ENCODE peak calls at places on chromosomes 11 and 22, in seven cellular contexts. One of them, this sample, is unnamed.

GRCh38 chr11:26607725-26608506 is 35.9 kb upstream of the MUC15 start:
- DNase-seq in Peyer's patch: no peak
- DNase-seq in prostate gland: no peak
- DNase-seq in dorsolateral prefrontal cortex: no peak
- DNase-seq in tibial nerve: no peak
- DNase-seq in retinal pigment epithelial cell: no peak
- DNase-seq in HFFc6: no peak
- DNase-seq in this sample: no peak

GRCh38 chr11:33016654-33017053 is 976 bp downstream of the DEPDC7 start:
- DNase-seq in tibial nerve: no peak
- DNase-seq in prostate gland: no peak
- DNase-seq in dorsolateral prefrontal cortex: no peak
- DNase-seq in retinal pigment epithelial cell: no peak
- DNase-seq in HFFc6: peak
- DNase-seq in Peyer's patch: no peak
- DNase-seq in this sample: no peak

GRCh38 chr22:19743626-19744025 is 17.0 kb upstream of the TBX1 start:
- DNase-seq in Peyer's patch: no peak
- DNase-seq in dorsolateral prefrontal cortex: no peak
- DNase-seq in prostate gland: no peak
- DNase-seq in HFFc6: no peak
- DNase-seq in retinal pigment epithelial cell: no peak
- DNase-seq in tibial nerve: no peak
- DNase-seq in this sample: no peak

GRCh38 chr11:20157768-20158167 is 2.5 kb downstream of the DBX1 start:
- DNase-seq in prostate gland: no peak
- DNase-seq in dorsolateral prefrontal cortex: no peak
- DNase-seq in HFFc6: no peak
- DNase-seq in Peyer's patch: no peak
- DNase-seq in tibial nerve: no peak
- DNase-seq in retinal pigment epithelial cell: no peak
- DNase-seq in this sample: no peak

GRCh38 chr22:50403701-50404101 is 60.6 kb downstream of the PPP6R2 start:
- DNase-seq in retinal pigment epithelial cell: no peak
- DNase-seq in HFFc6: no peak
- DNase-seq in Peyer's patch: no peak
- DNase-seq in dorsolateral prefrontal cortex: peak
- DNase-seq in prostate gland: no peak
- DNase-seq in tibial nerve: peak
- DNase-seq in this sample: no peak

GRCh38 chr11:127252321-127252720 is 251.8 kb upstream of the KIRREL3 start:
- DNase-seq in HFFc6: no peak
- DNase-seq in tibial nerve: no peak
- DNase-seq in dorsolateral prefrontal cortex: no peak
- DNase-seq in Peyer's patch: no peak
- DNase-seq in prostate gland: no peak
- DNase-seq in retinal pigment epithelial cell: no peak
- DNase-seq in this sample: no peak

GRCh38 chr11:129740125-129740719 is 75.4 kb upstream of the TMEM45B start:
- DNase-seq in prostate gland: no peak
- DNase-seq in tibial nerve: no peak
- DNase-seq in dorsolateral prefrontal cortex: no peak
- DNase-seq in retinal pigment epithelial cell: no peak
- DNase-seq in Peyer's patch: no peak
- DNase-seq in HFFc6: no peak
- DNase-seq in this sample: no peak

GRCh38 chr11:75678620-75679259 is 9.9 kb upstream of the MAP6 start:
- DNase-seq in HFFc6: no peak
- DNase-seq in Peyer's patch: no peak
- DNase-seq in tibial nerve: no peak
- DNase-seq in dorsolateral prefrontal cortex: no peak
- DNase-seq in retinal pigment epithelial cell: no peak
- DNase-seq in prostate gland: no peak
- DNase-seq in this sample: no peak

GRCh38 chr22:49996192-49996531 is 16.4 kb downstream of the IL17REL start:
- DNase-seq in retinal pigment epithelial cell: no peak
- DNase-seq in HFFc6: no peak
- DNase-seq in dorsolateral prefrontal cortex: no peak
- DNase-seq in prostate gland: no peak
- DNase-seq in tibial nerve: no peak
- DNase-seq in Peyer's patch: no peak
- DNase-seq in this sample: no peak

GRCh38 chr11:126748097-126748756 is 252.3 kb downstream of the KIRREL3 start:
- DNase-seq in tibial nerve: no peak
- DNase-seq in Peyer's patch: no peak
- DNase-seq in retinal pigment epithelial cell: no peak
- DNase-seq in dorsolateral prefrontal cortex: no peak
- DNase-seq in HFFc6: no peak
- DNase-seq in prostate gland: no peak
- DNase-seq in this sample: no peak

GRCh38 chr11:22472306-22472705 is 134.1 kb downstream of the SLC17A6 start:
- DNase-seq in HFFc6: no peak
- DNase-seq in dorsolateral prefrontal cortex: no peak
- DNase-seq in prostate gland: no peak
- DNase-seq in Peyer's patch: no peak
- DNase-seq in tibial nerve: no peak
- DNase-seq in retinal pigment epithelial cell: no peak
- DNase-seq in this sample: no peak
- TF ChIP-seq CTCF in HFFc6: no peak
- TF ChIP-seq CTCF in dorsolateral prefrontal cortex: no peak
- TF ChIP-seq CTCF in prostate gland: no peak
- TF ChIP-seq CTCF in Peyer's patch: no peak
- TF ChIP-seq CTCF in tibial nerve: no peak
- TF ChIP-seq CTCF in retinal pigment epithelial cell: peak
- TF ChIP-seq CTCF in this sample: no peak

GRCh38 chr22:43853328-43853931 is 8.9 kb downstream of the SULT4A1 start:
- DNase-seq in retinal pigment epithelial cell: no peak
- DNase-seq in HFFc6: no peak
- DNase-seq in Peyer's patch: no peak
- DNase-seq in prostate gland: no peak
- DNase-seq in tibial nerve: no peak
- DNase-seq in dorsolateral prefrontal cortex: peak
- DNase-seq in this sample: no peak
- TF ChIP-seq CTCF in retinal pigment epithelial cell: no peak
- TF ChIP-seq CTCF in HFFc6: no peak
- TF ChIP-seq CTCF in Peyer's patch: no peak
- TF ChIP-seq CTCF in prostate gland: no peak
- TF ChIP-seq CTCF in tibial nerve: no peak
- TF ChIP-seq CTCF in dorsolateral prefrontal cortex: no peak
- TF ChIP-seq CTCF in this sample: no peak

DNA sequence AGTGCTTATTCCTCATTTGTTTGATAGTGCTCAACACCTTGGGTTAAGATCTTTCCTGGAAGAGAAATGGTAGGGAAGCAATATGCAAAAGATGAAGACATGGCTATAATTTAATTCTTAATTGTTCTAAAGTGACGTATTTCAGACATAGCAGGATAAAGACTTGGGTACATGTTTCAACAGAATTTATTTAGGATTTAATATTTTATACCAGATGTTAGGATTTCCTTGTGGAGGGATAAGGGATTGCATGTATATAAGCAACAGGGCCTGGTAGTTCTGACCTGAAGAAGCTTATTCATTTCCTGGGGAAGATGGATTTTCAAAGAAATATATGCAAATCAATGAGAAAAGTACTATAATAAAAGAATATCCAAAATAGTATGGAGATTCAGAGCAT is 163.8 kb downstream of the FAT3 start:
- DNase-seq in Peyer's patch: no peak
- DNase-seq in HFFc6: no peak
- DNase-seq in tibial nerve: no peak
- DNase-seq in prostate gland: no peak
- DNase-seq in dorsolateral prefrontal cortex: no peak
- DNase-seq in retinal pigment epithelial cell: no peak
- DNase-seq in this sample: no peak
- TF ChIP-seq CTCF in Peyer's patch: no peak
- TF ChIP-seq CTCF in HFFc6: peak
- TF ChIP-seq CTCF in tibial nerve: no peak
- TF ChIP-seq CTCF in prostate gland: no peak
- TF ChIP-seq CTCF in dorsolateral prefrontal cortex: no peak
- TF ChIP-seq CTCF in retinal pigment epithelial cell: peak
- TF ChIP-seq CTCF in this sample: no peak

DNA sequence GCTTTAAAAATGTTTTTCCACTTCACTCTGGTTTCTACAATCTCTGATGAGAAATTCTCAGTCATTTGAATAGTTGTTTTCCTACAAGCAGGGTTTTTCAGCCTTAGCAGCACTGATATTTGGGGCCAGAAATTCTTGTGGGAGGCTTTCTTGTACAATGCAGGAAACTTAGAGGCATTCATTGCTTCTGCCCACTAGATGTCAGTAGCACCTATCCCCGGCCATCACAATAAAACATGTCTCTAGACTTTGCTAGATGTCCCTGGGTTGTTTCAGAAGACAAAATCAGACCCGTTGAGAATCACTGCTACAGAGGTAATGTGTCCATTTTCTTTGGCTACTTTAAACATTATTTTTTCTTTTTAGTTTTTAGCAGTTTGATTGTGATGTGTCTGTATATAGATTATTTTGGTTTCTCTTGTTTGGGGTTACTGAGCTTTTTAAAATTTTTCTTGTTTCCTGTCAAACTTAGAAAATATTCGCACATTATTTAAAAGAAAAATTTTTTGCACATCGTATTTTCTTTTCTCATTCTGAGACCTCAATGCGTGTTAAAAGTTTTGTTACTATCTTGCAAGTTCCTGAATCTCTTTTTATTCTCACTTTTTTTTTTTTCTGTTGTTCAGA is 60.8 kb upstream of the CCDC179 start:
- DNase-seq in tibial nerve: no peak
- DNase-seq in HFFc6: peak
- DNase-seq in retinal pigment epithelial cell: no peak
- DNase-seq in dorsolateral prefrontal cortex: no peak
- DNase-seq in prostate gland: peak
- DNase-seq in Peyer's patch: no peak
- DNase-seq in this sample: no peak
- TF ChIP-seq CTCF in tibial nerve: no peak
- TF ChIP-seq CTCF in HFFc6: peak
- TF ChIP-seq CTCF in retinal pigment epithelial cell: peak
- TF ChIP-seq CTCF in dorsolateral prefrontal cortex: peak
- TF ChIP-seq CTCF in prostate gland: peak
- TF ChIP-seq CTCF in Peyer's patch: peak
- TF ChIP-seq CTCF in this sample: peak

GRCh38 chr11:125075900-125076317 is 12.8 kb downstream of the SLC37A2 start:
- DNase-seq in retinal pigment epithelial cell: no peak
- DNase-seq in Peyer's patch: no peak
- DNase-seq in dorsolateral prefrontal cortex: no peak
- DNase-seq in HFFc6: no peak
- DNase-seq in prostate gland: no peak
- DNase-seq in tibial nerve: no peak
- DNase-seq in this sample: no peak
- TF ChIP-seq CTCF in retinal pigment epithelial cell: no peak
- TF ChIP-seq CTCF in Peyer's patch: no peak
- TF ChIP-seq CTCF in dorsolateral prefrontal cortex: no peak
- TF ChIP-seq CTCF in HFFc6: no peak
- TF ChIP-seq CTCF in prostate gland: no peak
- TF ChIP-seq CTCF in tibial nerve: no peak
- TF ChIP-seq CTCF in this sample: peak

GRCh38 chr22:17097701-17098100 is 12.9 kb downstream of the IL17RA start:
- DNase-seq in tibial nerve: no peak
- DNase-seq in Peyer's patch: no peak
- DNase-seq in retinal pigment epithelial cell: no peak
- DNase-seq in dorsolateral prefrontal cortex: no peak
- DNase-seq in HFFc6: no peak
- DNase-seq in prostate gland: no peak
- DNase-seq in this sample: no peak

GRCh38 chr22:17096095-17096494 is 11.3 kb downstream of the IL17RA start:
- DNase-seq in Peyer's patch: no peak
- DNase-seq in retinal pigment epithelial cell: no peak
- DNase-seq in prostate gland: no peak
- DNase-seq in HFFc6: no peak
- DNase-seq in dorsolateral prefrontal cortex: no peak
- DNase-seq in tibial nerve: no peak
- DNase-seq in this sample: no peak

GRCh38 chr22:17097062-17097461 is 12.3 kb downstream of the IL17RA start:
- DNase-seq in prostate gland: no peak
- DNase-seq in dorsolateral prefrontal cortex: no peak
- DNase-seq in retinal pigment epithelial cell: no peak
- DNase-seq in tibial nerve: no peak
- DNase-seq in Peyer's patch: no peak
- DNase-seq in HFFc6: no peak
- DNase-seq in this sample: no peak

GRCh38 chr22:17093081-17093480 is 8.3 kb downstream of the IL17RA start:
- DNase-seq in HFFc6: no peak
- DNase-seq in retinal pigment epithelial cell: no peak
- DNase-seq in dorsolateral prefrontal cortex: no peak
- DNase-seq in prostate gland: no peak
- DNase-seq in Peyer's patch: no peak
- DNase-seq in tibial nerve: no peak
- DNase-seq in this sample: no peak

GRCh38 chr22:17095538-17095937 is 10.7 kb downstream of the IL17RA start:
- DNase-seq in HFFc6: no peak
- DNase-seq in Peyer's patch: no peak
- DNase-seq in retinal pigment epithelial cell: no peak
- DNase-seq in dorsolateral prefrontal cortex: no peak
- DNase-seq in prostate gland: no peak
- DNase-seq in tibial nerve: no peak
- DNase-seq in this sample: no peak
- TF ChIP-seq CTCF in HFFc6: peak
- TF ChIP-seq CTCF in Peyer's patch: no peak
- TF ChIP-seq CTCF in retinal pigment epithelial cell: peak
- TF ChIP-seq CTCF in dorsolateral prefrontal cortex: no peak
- TF ChIP-seq CTCF in prostate gland: no peak
- TF ChIP-seq CTCF in tibial nerve: no peak
- TF ChIP-seq CTCF in this sample: no peak

GRCh38 chr22:33743756-33744155 is 176.5 kb downstream of the LARGE1 start:
- DNase-seq in tibial nerve: no peak
- DNase-seq in retinal pigment epithelial cell: no peak
- DNase-seq in dorsolateral prefrontal cortex: no peak
- DNase-seq in HFFc6: no peak
- DNase-seq in prostate gland: no peak
- DNase-seq in Peyer's patch: no peak
- DNase-seq in this sample: no peak

GRCh38 chr22:33747029-33747428 is 173.2 kb downstream of the LARGE1 start:
- DNase-seq in HFFc6: no peak
- DNase-seq in prostate gland: no peak
- DNase-seq in retinal pigment epithelial cell: no peak
- DNase-seq in tibial nerve: no peak
- DNase-seq in dorsolateral prefrontal cortex: no peak
- DNase-seq in Peyer's patch: no peak
- DNase-seq in this sample: no peak

GRCh38 chr22:33746501-33746928 is 173.8 kb downstream of the LARGE1 start:
- DNase-seq in HFFc6: no peak
- DNase-seq in dorsolateral prefrontal cortex: no peak
- DNase-seq in prostate gland: no peak
- DNase-seq in retinal pigment epithelial cell: no peak
- DNase-seq in tibial nerve: no peak
- DNase-seq in Peyer's patch: no peak
- DNase-seq in this sample: no peak

GRCh38 chr22:33747576-33748180 is 172.6 kb downstream of the LARGE1 start:
- DNase-seq in Peyer's patch: no peak
- DNase-seq in dorsolateral prefrontal cortex: no peak
- DNase-seq in prostate gland: no peak
- DNase-seq in tibial nerve: no peak
- DNase-seq in retinal pigment epithelial cell: no peak
- DNase-seq in HFFc6: no peak
- DNase-seq in this sample: no peak

GRCh38 chr22:33748714-33749113 is 171.6 kb downstream of the LARGE1 start:
- DNase-seq in retinal pigment epithelial cell: no peak
- DNase-seq in HFFc6: no peak
- DNase-seq in dorsolateral prefrontal cortex: no peak
- DNase-seq in tibial nerve: no peak
- DNase-seq in prostate gland: no peak
- DNase-seq in Peyer's patch: no peak
- DNase-seq in this sample: no peak
- TF ChIP-seq CTCF in retinal pigment epithelial cell: no peak
- TF ChIP-seq CTCF in HFFc6: no peak
- TF ChIP-seq CTCF in dorsolateral prefrontal cortex: no peak
- TF ChIP-seq CTCF in tibial nerve: no peak
- TF ChIP-seq CTCF in prostate gland: no peak
- TF ChIP-seq CTCF in Peyer's patch: no peak
- TF ChIP-seq CTCF in this sample: no peak